ENCODE peak calls at places on chromosomes 2 and 18, in seven cellular contexts. R is CD4-positive, alpha-beta T cell; K is T-helper 1 cell; M is stomach; E is HS-5; S is heart right ventricle; A is hippocampal formation. C is an unnamed sample.

GRCh38 chr2:182240862-182241371 is 185.9 kb downstream of the PDE1A start:
- DNase-seq in R (peak), K (peak), M (peak), E (no peak), S (no peak), A (peak), C (no peak)

GRCh38 chr18:47265197-47265596 is 13.7 kb upstream of the SKOR2 start:
- DNase-seq in R (no peak), K (no peak), M (no peak), E (peak), S (no peak), A (no peak), C (no peak)

GRCh38 chr2:104944495-104944894 is 90.6 kb downstream of the POU3F3 start:
- DNase-seq in R (no peak), K (no peak), M (no peak), E (peak), S (no peak), A (peak), C (no peak)

GRCh38 chr2:157809212-157809611 is 66.9 kb downstream of the ACVR1 start:
- DNase-seq in R (no peak), K (no peak), M (no peak), E (no peak), S (no peak), A (no peak), C (no peak)

GRCh38 chr2:64243081-64244048 is 99.1 kb upstream of the PELI1 start:
- DNase-seq in R (no peak), K (no peak), M (no peak), E (no peak), S (no peak), A (no peak), C (no peak)

GRCh38 chr2:200276472-200276871 is 30.0 kb upstream of the SPATS2L start:
- DNase-seq in R (no peak), K (no peak), M (no peak), E (no peak), S (no peak), A (no peak), C (no peak)

GRCh38 chr2:74603282-74604000 is 44.7 kb downstream of the M1AP start:
- DNase-seq in R (no peak), K (no peak), M (no peak), E (no peak), S (no peak), A (no peak), C (no peak)

GRCh38 chr2:32647180-32647651 is 19.4 kb downstream of the TTC27 start:
- DNase-seq in R (no peak), K (no peak), M (no peak), E (peak), S (no peak), A (no peak), C (no peak)

GRCh38 chr2:34936089-34936488 is 1337.0 kb upstream of the FAM98A start:
- DNase-seq in R (no peak), K (no peak), M (no peak), E (no peak), S (no peak), A (no peak), C (no peak)

GRCh38 chr18:76838182-76838581 is 15.8 kb downstream of the ZNF236 start:
- DNase-seq in R (no peak), K (no peak), M (no peak), E (no peak), S (no peak), A (no peak), C (no peak)

GRCh38 chr2:167944825-167945659 is 302.4 kb downstream of the STK39 start:
- DNase-seq in R (no peak), K (no peak), M (no peak), E (no peak), S (no peak), A (no peak), C (no peak)

GRCh38 chr2:199273043-199273647 is 184.6 kb downstream of the SATB2 start:
- DNase-seq in R (no peak), K (no peak), M (no peak), E (peak), S (no peak), A (no peak), C (no peak)

GRCh38 chr2:62197609-62198236 is 1.8 kb downstream of the B3GNT2 start:
- DNase-seq in R (no peak), K (peak), M (peak), E (no peak), S (peak), A (no peak), C (peak)

GRCh38 chr2:174016447-174016846 is 51.3 kb upstream of the SP3 start:
- DNase-seq in R (no peak), K (no peak), M (no peak), E (no peak), S (no peak), A (no peak), C (no peak)

C was measured in prostate gland.